ENCODE peak calls at places on chromosomes 2 and 18, in six cellular contexts. Q is AG10803, C is coronary artery, G is foreskin fibroblast, E is thyroid gland, P is endodermal cell. D is an unnamed sample.

GRCh38 chr2:54476852-54477251 is 20.7 kb downstream of the SPTBN1 start:
- DNase-seq in P (no peak), Q (no peak), C (no peak), G (no peak), E (no peak), D (no peak)

GRCh38 chr2:112768432-112768831 is 4.0 kb upstream of the CKAP2L start:
- DNase-seq in P (no peak), Q (peak), G (peak), C (no peak), E (no peak), D (no peak)

GRCh38 chr2:15993232-15993610 is 52.9 kb downstream of the MYCN start:
- DNase-seq in C (no peak), G (no peak), P (no peak), Q (no peak), E (no peak), D (no peak)

GRCh38 chr2:180938419-180938818 is 42.0 kb upstream of the UBE2E3 start:
- DNase-seq in C (no peak), Q (peak), E (no peak), G (peak), P (no peak), D (no peak)

GRCh38 chr2:233115121-233115520 is 55.0 kb downstream of the INPP5D start:
- DNase-seq in C (no peak), P (no peak), E (no peak), G (no peak), Q (no peak), D (no peak)

GRCh38 chr2:191105082-191105481 is 45.7 kb downstream of the STAT4 start:
- DNase-seq in E (no peak), P (no peak), Q (peak), G (peak), C (no peak), D (no peak)

GRCh38 chr2:142989276-142990204 is 112.1 kb downstream of the KYNU start:
- DNase-seq in C (no peak), P (no peak), G (no peak), Q (peak), E (no peak), D (no peak)

GRCh38 chr2:175957845-175958244 is 44.2 kb downstream of the LNPK start:
- DNase-seq in C (no peak), Q (no peak), G (no peak), E (no peak), P (peak), D (no peak)

GRCh38 chr2:231161252-231162035 is 36.6 kb upstream of the HTR2B start:
- DNase-seq in C (no peak), P (no peak), E (no peak), G (no peak), Q (no peak), D (no peak)

GRCh38 chr2:117980381-117980780 is 33.5 kb downstream of the CCDC93 start:
- DNase-seq in C (no peak), E (no peak), P (no peak), Q (peak), G (peak), D (no peak)

GRCh38 chr2:102606353-102606752 is 13.0 kb upstream of the SLC9A2 start:
- DNase-seq in C (no peak), G (no peak), E (peak), Q (peak), P (no peak), D (no peak)

GRCh38 chr2:216691210-216691741 is 4.1 kb downstream of the IGFBP5 start:
- DNase-seq in Q (peak), G (no peak), C (peak), E (peak), P (peak), D (no peak)

GRCh38 chr18:24427484-24427883 is 1.0 kb downstream of the IMPACT start:
- DNase-seq in C (no peak), E (peak), Q (peak), G (peak), P (peak), D (no peak)

GRCh38 chr2:227103583-227103982 is 60.4 kb downstream of the COL4A4 start:
- DNase-seq in Q (no peak), E (no peak), P (no peak), G (no peak), C (no peak), D (no peak)

GRCh38 chr2:239082425-239082824 is 234.5 kb downstream of the TWIST2 start:
- DNase-seq in P (no peak), G (no peak), E (no peak), C (no peak), Q (no peak), D (no peak)

GRCh38 chr2:16305191-16305590 is 360.4 kb downstream of the CYRIA start:
- DNase-seq in P (no peak), E (no peak), G (no peak), C (no peak), Q (no peak), D (no peak)

GRCh38 chr2:175234153-175234552 is 52.6 kb upstream of the ATP5MC3 start:
- DNase-seq in C (no peak), P (no peak), G (no peak), E (no peak), Q (no peak), D (no peak)

GRCh38 chr2:174826051-174826450 is 61.8 kb upstream of the CHRNA1 start:
- DNase-seq in P (no peak), C (no peak), G (no peak), E (no peak), Q (peak), D (no peak)

GRCh38 chr2:97724501-97724900 is 11.1 kb downstream of the ZAP70 start:
- DNase-seq in P (no peak), C (no peak), E (no peak), Q (no peak), G (no peak), D (no peak)

GRCh38 chr18:35127201-35127600 is 86.0 kb downstream of the MAPRE2 start:
- DNase-seq in P (peak), Q (no peak), C (no peak), E (no peak), G (no peak), D (no peak)

GRCh38 chr2:84858123-84858522 is 22.8 kb downstream of the TRABD2A start:
- DNase-seq in P (peak), C (no peak), Q (no peak), G (no peak), E (no peak), D (no peak)

GRCh38 chr2:58039170-58039611 is 7.4 kb upstream of the VRK2 start:
- DNase-seq in Q (peak), E (no peak), G (peak), C (no peak), P (no peak), D (no peak)

GRCh38 chr2:229714736-229715541 is 584 bp upstream of the DNER start:
- DNase-seq in Q (peak), E (peak), C (no peak), G (peak), P (peak), D (no peak)

GRCh38 chr18:48020337-48021250 is 90.1 kb upstream of the SMAD2 start:
- DNase-seq in G (no peak), C (peak), Q (no peak), P (peak), E (no peak), D (no peak)

GRCh38 chr2:75603477-75603876 is 42.7 kb upstream of the EVA1A start:
- DNase-seq in G (no peak), Q (peak), C (no peak), P (no peak), E (no peak), D (no peak)

GRCh38 chr2:75607988-75608683 is 38.4 kb upstream of the MRPL19 start:
- DNase-seq in E (peak), G (peak), Q (no peak), P (no peak), C (no peak), D (peak)

GRCh38 chr2:75604479-75604878 is 42.1 kb upstream of the MRPL19 start:
- DNase-seq in E (peak), C (no peak), P (no peak), G (no peak), Q (peak), D (no peak)

GRCh38 chr2:75606851-75607798 is 39.5 kb upstream of the MRPL19 start:
- DNase-seq in E (no peak), C (no peak), G (no peak), P (no peak), Q (peak), D (peak)

GRCh38 chr2:75605770-75606535 is 40.6 kb upstream of the MRPL19 start:
- DNase-seq in G (peak), E (peak), Q (peak), C (no peak), P (peak), D (no peak)
- H3K4me3 ChIP-seq in G (no peak), E (no peak), Q (no peak), C (no peak), P (no peak), D (no peak)

DNA sequence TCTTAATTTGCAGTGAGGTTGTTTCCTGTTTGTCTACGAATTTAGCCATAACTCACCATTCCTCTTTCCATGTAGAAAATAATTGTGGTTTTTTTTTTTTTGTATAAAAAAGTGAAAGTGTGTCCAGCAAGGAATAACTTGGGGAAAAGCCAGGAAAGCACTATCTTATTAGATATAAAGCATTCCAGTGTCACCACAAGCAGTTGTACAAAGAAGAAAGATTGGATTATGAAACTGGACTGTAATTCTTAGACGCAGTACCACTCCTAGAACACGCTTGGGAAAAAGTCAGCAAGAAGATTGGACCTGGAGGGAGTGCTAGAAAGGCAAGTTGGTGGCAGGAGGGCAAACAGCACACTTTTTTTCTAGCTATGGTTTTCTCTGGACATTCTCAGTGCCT is 186.7 kb downstream of the PARD3B start:
- DNase-seq in G (no peak), C (no peak), P (no peak), E (no peak), Q (peak), D (no peak)
- H3K4me3 ChIP-seq in G (no peak), C (no peak), P (no peak), E (no peak), Q (no peak), D (no peak)

DNA sequence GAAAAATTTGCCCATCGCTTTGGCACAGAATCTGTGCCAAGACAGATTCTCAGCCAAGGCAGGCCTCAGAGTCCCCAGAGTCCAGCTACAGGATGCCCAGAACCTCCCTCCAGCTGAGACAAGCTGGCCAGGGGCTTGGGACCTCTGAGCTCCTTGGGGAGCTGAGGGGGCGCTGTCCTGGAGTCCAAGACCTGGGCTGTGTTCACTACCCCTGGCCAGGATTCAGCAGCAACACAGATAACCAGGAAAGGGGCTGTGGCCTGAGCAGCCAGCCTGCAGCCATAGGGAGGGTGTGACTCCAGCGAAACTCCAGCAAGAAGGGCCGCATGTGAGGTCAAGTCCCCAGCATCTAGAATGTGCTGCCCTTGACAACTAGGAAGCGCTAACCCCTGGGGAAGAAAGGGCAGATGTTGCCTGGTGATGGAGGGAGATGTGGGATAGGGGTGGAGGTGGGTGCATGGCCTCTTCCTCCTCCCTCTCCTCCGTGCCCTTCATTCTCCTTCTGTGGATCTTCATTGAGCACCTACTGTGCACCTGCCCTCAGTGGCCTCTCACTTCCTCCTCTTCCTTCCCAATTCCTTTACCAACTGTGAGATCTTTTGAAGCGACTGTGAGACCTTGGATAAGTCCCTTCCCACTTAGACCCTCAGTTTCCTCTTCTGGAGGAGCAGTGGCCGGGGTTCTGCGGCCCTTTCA is 7.7 kb upstream of the ARID5A start:
- DNase-seq in C (no peak), P (peak), G (no peak), E (no peak), Q (no peak), D (no peak)
- H3K4me3 ChIP-seq in C (peak), P (no peak), G (no peak), E (no peak), Q (no peak), D (no peak)

GRCh38 chr18:34042423-34043146 is 182.1 kb downstream of the NOL4 start:
- DNase-seq in C (no peak), E (no peak), Q (no peak), G (no peak), P (no peak), D (no peak)

GRCh38 chr18:34033968-34034367 is 190.7 kb downstream of the NOL4 start:
- DNase-seq in G (no peak), Q (no peak), E (no peak), P (no peak), C (no peak), D (no peak)

GRCh38 chr18:34039194-34039593 is 185.5 kb downstream of the NOL4 start:
- DNase-seq in Q (no peak), E (no peak), P (no peak), C (no peak), G (no peak), D (no peak)
- H3K4me3 ChIP-seq in Q (no peak), E (no peak), P (no peak), C (peak), G (no peak), D (no peak)